ENCODE peak calls at places on chromosomes 6 and 20, in seven cellular contexts. B is aorta; R is epithelial cell of prostate; L is stimulated activated CD4-positive, alpha-beta T cell treated with anti-CD3 and anti-CD28 coated beads, Interleukin-1b, Interleukin-23, amount 100 ng/mL, for 4 hours; J is EL; Y is RWPE1; A is breast epithelium. T is an unnamed sample.

GRCh38 chr6:46993846-46994245 is 48.3 kb downstream of the ADGRF1 start:
- DNase-seq in A (no peak), L (no peak), R (peak; percentile 88), Y (peak; percentile 90), B (no peak), J (peak; percentile 94), T (no peak)

GRCh38 chr6:169843110-169843509 is 91.7 kb downstream of the ERMARD start:
- DNase-seq in R (no peak), A (peak; percentile 19), J (no peak), L (no peak), Y (no peak), B (no peak), T (no peak)

GRCh38 chr6:22784611-22785010 is 215.2 kb downstream of the HDGFL1 start:
- DNase-seq in J (no peak), L (no peak), R (no peak), A (no peak), Y (no peak), B (no peak), T (no peak)

GRCh38 chr6:37638414-37639079 is 59.1 kb downstream of the MDGA1 start:
- DNase-seq in L (no peak), J (no peak), R (no peak), A (no peak), Y (no peak), B (no peak), T (no peak)

GRCh38 chr6:130848945-130849344 is 21.7 kb downstream of the SMLR1 start:
- DNase-seq in L (no peak), R (no peak), B (no peak), J (peak; percentile 32), Y (no peak), A (no peak), T (no peak)

GRCh38 chr6:131923356-131923755 is 27.8 kb downstream of the CCN2 start:
- DNase-seq in Y (no peak), J (peak; percentile 69), R (no peak), A (peak; percentile 52), L (no peak), B (no peak), T (no peak)

GRCh38 chr20:60694763-60695162 is 557.3 kb upstream of the CDH4 start:
- DNase-seq in L (no peak), Y (no peak), B (no peak), R (no peak), A (no peak), J (peak; percentile 5), T (no peak)

GRCh38 chr20:63863798-63864544 is 1.1 kb upstream of the TPD52L2 start:
- DNase-seq in R (peak; percentile 69), B (peak; percentile 94), J (peak; percentile 88), L (peak; percentile 64), Y (peak; percentile 78), A (peak; percentile 77), T (peak; percentile 68)